ENCODE peak calls at places on chromosomes 7 and 10, in six cellular contexts. R, I, O, U, K and T are unnamed samples.

GRCh38 chr10:96292971-96293909 is 11.0 kb upstream of the DNTT start:
- DNase-seq in I (peak), K (peak), U (no peak), R (no peak), O (no peak), T (peak)

GRCh38 chr10:15954188-15954587 is 93.9 kb upstream of the MINDY3 start:
- DNase-seq in I (no peak), U (no peak), R (no peak), K (no peak), O (no peak), T (no peak)

GRCh38 chr10:123517376-123517775 is 148.8 kb upstream of the GPR26 start:
- DNase-seq in R (no peak), O (no peak), K (no peak), I (no peak), U (no peak), T (peak)

GRCh38 chr10:61900829-61901783 is at the start of gene ARID5B:
- DNase-seq in U (peak), K (peak), O (no peak), I (peak), R (no peak), T (peak)

GRCh38 chr10:124627851-124628675 is 116.1 kb downstream of the FAM53B start:
- DNase-seq in I (no peak), R (no peak), K (no peak), O (no peak), U (no peak), T (no peak)

GRCh38 chr7:19133891-19134290 is 11.3 kb downstream of the FERD3L start:
- DNase-seq in I (no peak), O (no peak), R (no peak), K (no peak), U (no peak), T (no peak)

GRCh38 chr7:100483728-100484635 is at the start of gene NYAP1:
- DNase-seq in K (peak), R (no peak), I (peak), O (peak), U (peak), T (peak)

GRCh38 chr10:49606981-49607535 is 3.1 kb upstream of the SLC18A3 start:
- DNase-seq in O (peak), K (peak), I (peak), U (peak), R (no peak), T (peak)

GRCh38 chr10:122407375-122408125 is 33.0 kb downstream of the PLEKHA1 start:
- DNase-seq in I (no peak), U (no peak), K (no peak), R (no peak), O (no peak), T (no peak)

GRCh38 chr7:131546126-131546525 is 10.3 kb downstream of the PODXL start:
- DNase-seq in U (peak), R (no peak), O (peak), I (peak), K (peak), T (peak)

GRCh38 chr7:921581-922333 is 32.7 kb downstream of the ADAP1 start:
- DNase-seq in K (peak), U (peak), I (peak), R (no peak), O (peak), T (no peak)

GRCh38 chr7:19491821-19492452 is 216.9 kb downstream of the POLR1F start:
- DNase-seq in I (no peak), U (no peak), O (no peak), R (no peak), K (no peak), T (no peak)

GRCh38 chr10:132020456-132020855 is 38.7 kb upstream of the BNIP3 start:
- DNase-seq in R (no peak), O (no peak), U (no peak), I (no peak), K (no peak), T (no peak)

GRCh38 chr7:2488272-2488645 is 12.1 kb upstream of the GRIFIN start:
- DNase-seq in R (no peak), U (no peak), I (no peak), O (peak), K (no peak), T (no peak)

GRCh38 chr10:116044722-116045374 is 228.2 kb downstream of the GFRA1 start:
- DNase-seq in I (no peak), O (no peak), K (no peak), R (no peak), U (no peak), T (no peak)

GRCh38 chr10:94462130-94462529 is 59.8 kb downstream of the TBC1D12 start:
- DNase-seq in R (no peak), K (no peak), U (no peak), I (no peak), O (no peak), T (no peak)

GRCh38 chr10:80590585-80591125 is 53.0 kb downstream of the SH2D4B start:
- DNase-seq in O (no peak), U (no peak), K (no peak), R (no peak), I (no peak), T (no peak)

GRCh38 chr10:46106410-46107255 is 60.6 kb upstream of the MSMB start:
- DNase-seq in I (peak), U (peak), O (peak), K (peak), R (peak), T (peak)

GRCh38 chr7:144820557-144820956 is 15.3 kb downstream of the TPK1 start:
- DNase-seq in U (no peak), O (no peak), R (no peak), I (no peak), K (no peak), T (no peak)

GRCh38 chr10:36496728-36497127 is 628.7 kb upstream of the ANKRD30A start:
- DNase-seq in K (no peak), R (no peak), O (no peak), U (no peak), I (no peak), T (no peak)

GRCh38 chr7:90661290-90662151 is 65.4 kb downstream of the CDK14 start:
- DNase-seq in U (no peak), K (no peak), O (no peak), R (no peak), I (no peak), T (peak)

GRCh38 chr10:50440489-50440888 is 183.3 kb downstream of the SGMS1 start:
- DNase-seq in O (no peak), U (no peak), K (no peak), R (no peak), I (no peak), T (no peak)

GRCh38 chr10:132981746-132982145 is 39.4 kb upstream of the CFAP46 start:
- DNase-seq in R (no peak), K (no peak), U (no peak), O (no peak), I (no peak), T (no peak)

GRCh38 chr10:84140036-84140379 is 699 bp downstream of the GHITM start:
- DNase-seq in U (no peak), I (no peak), R (no peak), K (no peak), O (no peak), T (peak)

GRCh38 chr10:71690094-71690720 is 29.4 kb downstream of the C10orf105 start:
- DNase-seq in U (no peak), K (no peak), I (no peak), O (no peak), R (no peak), T (no peak)

GRCh38 chr10:16520900-16521299 is 779 bp downstream of the C1QL3 start:
- DNase-seq in K (no peak), O (peak), U (peak), R (no peak), I (no peak), T (peak)

GRCh38 chr7:15753834-15754600 is 67.5 kb upstream of the MEOX2 start:
- DNase-seq in I (no peak), R (no peak), U (no peak), O (no peak), K (no peak), T (no peak)

GRCh38 chr10:37495415-37495814 is 362.0 kb downstream of the ZNF248 start:
- DNase-seq in I (no peak), K (no peak), O (no peak), R (no peak), U (no peak), T (no peak)

GRCh38 chr10:77641788-77642397 is 4.3 kb upstream of the KCNMA1 start:
- DNase-seq in O (no peak), K (peak), U (peak), I (peak), R (no peak), T (peak)

GRCh38 chr10:6194291-6194690 is 8.4 kb upstream of the PFKFB3 start:
- DNase-seq in R (no peak), O (no peak), U (no peak), I (no peak), K (no peak), T (no peak)

GRCh38 chr10:4663162-4663992 is 162.6 kb upstream of the AKR1E2 start:
- DNase-seq in R (no peak), O (no peak), I (peak), U (peak), K (peak), T (peak)

GRCh38 chr7:79622781-79623180 is 169.3 kb upstream of the MAGI2 start:
- DNase-seq in I (no peak), U (no peak), K (no peak), R (no peak), O (no peak), T (no peak)

GRCh38 chr10:132392184-132392800 is 4.7 kb upstream of the PWWP2B start:
- DNase-seq in U (no peak), R (no peak), K (no peak), O (no peak), I (peak), T (no peak)

GRCh38 chr7:20508109-20508508 is 107.4 kb upstream of the ABCB5 start:
- DNase-seq in U (no peak), K (no peak), O (no peak), I (no peak), R (no peak), T (peak)

GRCh38 chr7:22549667-22550513 is 49.9 kb upstream of the STEAP1B start:
- DNase-seq in O (peak), U (no peak), K (no peak), I (no peak), R (no peak), T (peak)

GRCh38 chr10:57898231-57898630 is 369.5 kb downstream of the IPMK start:
- DNase-seq in U (peak), I (peak), O (no peak), R (no peak), K (peak), T (peak)

GRCh38 chr10:113069595-113069994 is 119.5 kb downstream of the TCF7L2 start:
- DNase-seq in I (no peak), K (no peak), U (no peak), R (no peak), O (no peak), T (no peak)

DNA sequence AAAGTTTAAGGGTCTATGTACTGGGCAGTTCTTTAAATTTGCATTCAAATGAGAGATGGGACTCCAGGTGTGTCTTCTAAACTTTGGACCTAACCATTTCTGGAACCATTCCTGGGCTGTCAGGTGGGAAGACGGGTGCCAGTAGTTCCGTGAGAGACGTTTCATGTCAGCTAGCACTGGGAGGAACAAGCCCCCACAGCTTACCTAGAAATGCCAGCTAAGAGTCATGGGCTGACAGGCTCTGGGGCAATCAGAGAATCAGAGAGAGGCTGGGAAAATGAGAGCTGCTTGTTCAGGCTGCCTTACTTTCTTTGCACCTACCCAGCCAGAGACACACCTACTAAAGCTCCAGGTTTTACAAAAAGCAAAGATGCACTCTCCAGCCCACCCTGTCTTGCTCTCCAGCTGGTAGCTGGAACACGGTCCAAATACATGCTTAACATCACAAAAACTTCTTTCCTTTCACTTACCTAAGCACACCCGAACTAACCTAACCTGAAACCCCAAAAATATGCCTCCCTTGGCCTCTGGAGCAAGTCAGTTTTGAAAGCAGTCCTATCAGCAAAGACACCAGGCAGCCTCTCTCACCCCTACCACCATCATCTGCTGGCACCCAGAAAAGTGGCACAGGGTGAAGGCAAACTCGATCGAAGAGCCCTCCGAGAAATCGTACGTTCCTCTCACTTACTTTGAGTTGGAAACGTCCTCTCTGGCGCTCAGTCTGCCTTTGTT is 616 bp downstream of the PTN start:
- DNase-seq in R (no peak), O (no peak), I (no peak), U (no peak), K (no peak), T (no peak)
- H3K4me3 ChIP-seq in R (peak), O (peak), I (peak), U (peak), K (peak), T (peak)

DNA sequence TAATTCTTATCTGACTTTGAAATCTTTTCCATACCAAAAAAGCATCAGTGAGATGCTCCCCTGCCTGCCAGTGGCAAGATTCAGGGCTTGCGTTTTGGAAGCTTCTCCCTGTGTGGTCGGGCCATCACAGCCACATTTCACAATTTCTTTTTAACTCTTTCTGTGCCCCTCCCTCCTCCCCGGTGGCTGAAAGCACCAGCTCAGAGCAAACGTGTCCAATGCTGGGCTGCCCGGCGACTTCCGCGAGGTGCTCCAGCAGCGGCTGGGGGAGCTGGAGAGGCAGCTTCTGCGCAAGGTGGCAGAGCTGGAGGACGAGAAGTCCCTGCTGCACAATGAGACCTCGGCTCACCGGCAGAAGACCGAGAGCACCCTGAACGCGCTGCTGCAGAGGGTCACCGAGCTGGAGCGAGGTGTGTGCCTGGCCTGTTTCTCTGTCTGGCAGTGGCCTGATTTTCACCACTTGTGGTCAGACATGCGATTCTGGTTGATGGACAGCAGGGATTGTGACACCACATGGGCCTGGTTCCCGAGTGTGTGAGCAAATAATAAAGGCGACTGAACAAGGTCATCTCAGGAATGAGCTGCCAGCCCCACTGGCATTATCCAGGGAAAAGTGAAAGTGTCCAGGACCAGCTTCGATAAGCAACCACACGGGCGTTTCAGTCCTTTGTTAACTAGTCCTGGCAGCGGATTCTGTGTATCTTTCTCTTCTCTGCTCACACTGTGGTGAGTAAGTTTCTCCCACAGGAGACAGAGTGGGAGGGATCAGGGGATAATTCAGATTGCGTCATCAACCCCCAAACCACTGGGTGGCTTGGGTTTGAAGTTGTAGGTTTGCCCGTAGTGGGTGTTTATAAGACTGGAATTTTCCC is 2.6 kb downstream of the NPTX2 start:
- DNase-seq in O (no peak), I (no peak), U (peak), R (no peak), K (no peak), T (peak)
- H3K4me3 ChIP-seq in O (no peak), I (no peak), U (peak), R (no peak), K (no peak), T (no peak)

DNA sequence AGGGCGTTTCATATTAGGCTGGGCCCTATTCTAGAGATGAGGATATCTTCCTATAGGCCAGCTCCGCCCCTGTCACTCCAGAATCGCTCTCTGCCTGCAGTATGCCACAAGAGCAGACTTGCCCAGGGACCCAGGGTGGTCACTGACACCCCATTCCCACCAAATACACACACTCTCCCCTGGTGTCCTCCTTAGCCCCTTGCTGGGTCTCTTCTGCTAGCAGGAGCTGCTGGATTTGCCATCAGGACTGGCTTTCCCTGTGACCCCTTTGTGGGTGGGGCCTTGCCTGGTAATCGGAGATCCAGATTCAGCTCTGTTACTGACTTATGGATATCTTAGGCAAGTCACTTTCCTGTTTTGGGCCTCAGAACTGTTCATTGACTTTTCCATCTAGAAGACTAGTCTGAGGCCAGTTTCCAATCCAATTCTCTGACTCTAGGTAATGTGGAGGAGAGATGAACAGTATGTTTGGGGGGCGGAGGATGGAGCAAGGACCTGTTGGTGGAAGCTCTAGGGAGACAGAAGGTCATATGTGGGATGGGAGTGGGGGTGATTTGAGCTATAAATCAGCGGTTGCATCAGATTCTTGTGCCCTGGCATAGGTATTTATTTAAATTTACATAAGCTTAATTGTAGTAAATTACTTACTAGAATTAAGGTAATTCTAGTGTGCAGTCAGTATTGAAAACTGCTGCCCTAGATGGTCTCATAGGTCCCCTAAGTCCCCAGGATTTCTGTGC is 1.6 kb downstream of the TSPAN15 start:
- DNase-seq in I (no peak), R (no peak), K (no peak), O (no peak), U (no peak), T (no peak)
- H3K4me3 ChIP-seq in I (peak), R (no peak), K (peak), O (no peak), U (peak), T (no peak)

GRCh38 chr10:73226663-73227062 is 20.4 kb downstream of the DNAJC9 start:
- DNase-seq in U (no peak), K (no peak), I (no peak), O (no peak), R (no peak), T (no peak)
- H3K4me3 ChIP-seq in U (no peak), K (no peak), I (no peak), O (no peak), R (no peak), T (no peak)

GRCh38 chr10:110069502-110069982 is 61.8 kb downstream of the ADD3 start:
- DNase-seq in R (no peak), K (no peak), O (no peak), U (no peak), I (no peak), T (no peak)
- H3K4me3 ChIP-seq in R (no peak), K (no peak), O (no peak), U (no peak), I (no peak), T (no peak)

GRCh38 chr7:157495594-157495993 is 158.8 kb downstream of the DNAJB6 start:
- DNase-seq in U (peak), K (no peak), I (no peak), O (peak), R (no peak), T (no peak)

GRCh38 chr7:157495177-157495553 is 158.4 kb downstream of the DNAJB6 start:
- DNase-seq in U (no peak), R (no peak), K (no peak), I (no peak), O (no peak), T (no peak)

GRCh38 chr7:157497367-157497743 is 160.6 kb downstream of the DNAJB6 start:
- DNase-seq in I (no peak), R (no peak), O (peak), K (no peak), U (peak), T (peak)

GRCh38 chr7:157497744-157498541 is 161.1 kb downstream of the DNAJB6 start:
- DNase-seq in K (no peak), U (peak), R (no peak), O (peak), I (no peak), T (peak)

GRCh38 chr7:157496426-157497275 is 159.8 kb downstream of the DNAJB6 start:
- DNase-seq in K (no peak), I (no peak), O (peak), U (peak), R (no peak), T (peak)
- H3K4me3 ChIP-seq in K (no peak), I (no peak), O (no peak), U (no peak), R (no peak), T (no peak)